ENCODE peak calls at places on chromosomes 1 and 21, in five cellular contexts. Z, G, S, J and R are unnamed samples. For H3K36me3, the result is how much of the 10 kb centered on the place peaks cover.

GRCh38 chr1:226786550-226786949 is 47.5 kb upstream of the ITPKB start:
- DNase-seq in Z (no peak), G (no peak), S (no peak), J (no peak), R (no peak)

GRCh38 chr1:46098043-46098712 is 34.3 kb downstream of the PIK3R3 start:
- DNase-seq in Z (no peak), G (no peak), S (no peak), J (no peak), R (no peak)

GRCh38 chr1:27872802-27873665 is 690 bp downstream of the THEMIS2 start:
- DNase-seq in Z (no peak), G (no peak), S (no peak), J (peak), R (peak)

GRCh38 chr1:193905288-193906085 is 719.1 kb upstream of the B3GALT2 start:
- DNase-seq in Z (no peak), G (no peak), S (no peak), J (no peak), R (no peak)

GRCh38 chr1:5729636-5730145 is 262.5 kb downstream of the NPHP4 start:
- DNase-seq in Z (no peak), G (no peak), S (no peak), J (no peak), R (peak)

GRCh38 chr1:32426489-32427255 is 32.4 kb upstream of the BSDC1 start:
- DNase-seq in Z (peak), G (peak), S (no peak), J (no peak), R (no peak)

GRCh38 chr1:96978867-96979266 is 257.3 kb downstream of the PTBP2 start:
- DNase-seq in Z (no peak), G (no peak), S (no peak), J (no peak), R (no peak)

GRCh38 chr1:162632743-162633326 is 571 bp downstream of the DDR2 start:
- DNase-seq in Z (no peak), G (no peak), S (no peak), J (no peak), R (peak)

GRCh38 chr21:41536076-41536826 is 28.3 kb upstream of the TMPRSS2 start:
- DNase-seq in Z (no peak), G (peak), S (no peak), J (no peak), R (no peak)

GRCh38 chr1:228781801-228782661 is 46.8 kb downstream of the RHOU start:
- DNase-seq in Z (no peak), G (no peak), S (no peak), J (no peak), R (no peak)

GRCh38 chr1:161706116-161706482 is 930 bp upstream of the FCRLA start:
- DNase-seq in Z (no peak), G (no peak), S (no peak), J (no peak), R (no peak)

GRCh38 chr1:209876091-209876800 is 48.5 kb downstream of the UTP25 start:
- DNase-seq in Z (no peak), G (no peak), S (no peak), J (no peak), R (no peak)

GRCh38 chr1:214445846-214446614 is 105.4 kb downstream of the PTPN14 start:
- DNase-seq in Z (no peak), G (no peak), S (no peak), J (no peak), R (no peak)

GRCh38 chr1:41419584-41420295 is 58.5 kb downstream of the FOXO6 start:
- DNase-seq in Z (no peak), G (peak), S (no peak), J (no peak), R (no peak)

GRCh38 chr1:25245809-25246599 is 1.2 kb downstream of the RSRP1 start:
- DNase-seq in Z (no peak), G (no peak), S (no peak), J (no peak), R (no peak)

GRCh38 chr1:10228528-10228927 is 18.2 kb downstream of the KIF1B start:
- DNase-seq in Z (no peak), G (no peak), S (no peak), J (no peak), R (no peak)

GRCh38 chr21:42696026-42696380 is 42.6 kb downstream of the PDE9A start:
- DNase-seq in Z (no peak), G (no peak), S (no peak), J (no peak), R (peak)

GRCh38 chr1:51284487-51284954 is 45.8 kb downstream of the TTC39A start:
- DNase-seq in Z (peak), G (no peak), S (no peak), J (no peak), R (no peak)

GRCh38 chr1:182615468-182616129 is 11.4 kb upstream of the RGS16 start:
- DNase-seq in Z (peak), G (no peak), S (peak), J (no peak), R (peak)

GRCh38 chr1:93078935-93079654 is at the start of gene MTF2:
- DNase-seq in Z (peak), G (peak), S (peak), J (peak), R (peak)

GRCh38 chr1:7667625-7668218 is 103.4 kb upstream of the VAMP3 start:
- DNase-seq in Z (peak), G (peak), S (peak), J (peak), R (peak)

GRCh38 chr1:167666416-167666815 is 36.4 kb downstream of the RCSD1 start:
- DNase-seq in Z (no peak), G (no peak), S (no peak), J (no peak), R (no peak)

GRCh38 chr21:21631961-21632360 is 633.8 kb downstream of the NCAM2 start:
- DNase-seq in Z (no peak), G (no peak), S (no peak), J (no peak), R (no peak)

GRCh38 chr1:65170511-65171142 is 22.6 kb downstream of the AK4 start:
- DNase-seq in Z (no peak), G (peak), S (no peak), J (no peak), R (peak)

GRCh38 chr21:39313457-39314154 is at the start of gene BRWD1:
- DNase-seq in Z (peak), G (peak), S (peak), J (peak), R (peak)

GRCh38 chr1:168396940-168397680 is 116.4 kb downstream of the TBX19 start:
- DNase-seq in Z (no peak), G (no peak), S (no peak), J (no peak), R (no peak)

GRCh38 chr1:89483757-89484077 is 40.9 kb upstream of the LRRC8B start:
- DNase-seq in Z (no peak), G (no peak), S (no peak), J (no peak), R (no peak)

GRCh38 chr1:119947468-119947867 is 51.2 kb upstream of the ADAM30 start:
- DNase-seq in Z (no peak), G (no peak), S (no peak), J (no peak), R (no peak)

GRCh38 chr1:228349701-228350171 is 56.9 kb downstream of the TRIM11 start:
- DNase-seq in Z (peak), G (no peak), S (no peak), J (no peak), R (peak)

GRCh38 chr1:226661965-226662364 is 77.1 kb downstream of the ITPKB start:
- DNase-seq in Z (no peak), G (no peak), S (no peak), J (no peak), R (no peak)

GRCh38 chr1:178682886-178683285 is 42.2 kb upstream of the RALGPS2 start:
- DNase-seq in Z (no peak), G (no peak), S (no peak), J (no peak), R (no peak)

GRCh38 chr1:187338762-187339412 is 510.1 kb downstream of the PLA2G4A start:
- DNase-seq in Z (no peak), G (no peak), S (no peak), J (no peak), R (no peak)

GRCh38 chr1:116569776-116570357 is 959 bp downstream of the CD58 start:
- DNase-seq in Z (peak), G (peak), S (peak), J (no peak), R (peak)

GRCh38 chr1:231515748-231516147 is 12.7 kb upstream of the TSNAX start:
- DNase-seq in Z (no peak), G (no peak), S (no peak), J (no peak), R (no peak)

GRCh38 chr1:155897746-155898145 is 13.4 kb downstream of the RIT1 start:
- DNase-seq in Z (no peak), G (no peak), S (no peak), J (no peak), R (no peak)

GRCh38 chr1:155900161-155900560 is 11.0 kb downstream of the RIT1 start:
- DNase-seq in Z (no peak), G (no peak), S (no peak), J (no peak), R (no peak)

GRCh38 chr1:155904261-155904660 is 6.9 kb downstream of the RIT1 start:
- DNase-seq in Z (no peak), G (no peak), S (no peak), J (no peak), R (no peak)

GRCh38 chr1:155899683-155900082 is 11.5 kb downstream of the RIT1 start:
- DNase-seq in Z (no peak), G (no peak), S (no peak), J (no peak), R (no peak)
- H3K36me3 ChIP-seq in Z (under half), G (under half), S (half or more), J (half or more), R (half or more)

DNA sequence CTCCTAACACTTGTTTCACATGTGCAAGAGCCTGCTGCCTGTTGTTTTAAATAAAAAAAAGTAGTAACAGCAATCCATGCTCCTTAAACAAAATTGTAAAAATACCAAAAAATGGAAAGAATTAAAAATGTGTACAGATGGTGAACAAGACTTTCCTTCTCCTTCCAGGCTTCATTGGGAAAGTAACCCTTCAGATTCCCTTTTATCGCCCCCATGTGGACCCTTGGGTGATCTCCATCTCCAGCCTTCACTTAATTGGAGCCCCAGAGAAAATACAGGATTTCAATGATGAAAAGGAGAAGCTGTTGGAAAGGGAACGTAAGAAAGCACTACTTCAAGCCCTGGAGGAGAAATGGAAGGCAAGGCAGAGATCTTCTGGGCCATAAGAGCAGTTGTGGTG is 14.2 kb downstream of the VPS13D start:
- DNase-seq in Z (no peak), G (no peak), S (no peak), J (peak), R (no peak)
- TF ChIP-seq CTCF in Z (no peak), G (no peak), S (peak), J (peak), R (no peak)

DNA sequence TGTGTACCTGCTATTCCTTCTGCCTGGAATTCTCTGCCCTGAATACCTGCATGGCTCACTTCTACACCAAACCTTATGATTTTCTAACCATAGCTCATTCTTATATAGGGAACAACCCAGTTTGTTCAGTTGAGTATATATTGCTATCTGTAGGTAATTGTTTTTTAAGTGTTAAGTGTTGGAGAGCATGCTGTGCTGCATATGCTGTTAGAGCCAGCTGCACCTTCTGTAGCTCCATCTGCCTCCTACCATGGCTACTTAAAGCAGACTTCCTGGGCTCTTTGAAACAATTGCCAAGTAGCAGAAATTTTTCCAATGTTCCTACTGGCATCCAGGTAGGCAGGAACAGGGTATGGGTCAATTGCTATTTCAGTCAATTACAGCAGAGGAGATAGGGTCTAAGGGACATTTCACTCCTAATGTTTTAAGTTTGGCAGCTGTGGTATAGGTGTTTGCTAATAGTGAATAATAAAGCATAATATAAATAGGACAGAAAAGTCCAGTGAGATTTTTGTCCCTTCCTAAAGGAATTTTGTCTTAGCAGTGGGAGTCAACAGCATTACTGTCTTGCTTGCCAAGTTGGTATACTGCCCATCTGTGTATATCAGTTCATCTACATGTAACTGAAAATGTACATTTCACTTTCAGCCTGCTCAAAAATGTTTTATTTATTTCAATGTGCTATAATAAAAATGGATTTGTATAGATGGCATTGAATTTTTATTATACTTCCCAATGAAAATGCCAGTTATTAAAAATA is 34.0 kb upstream of the C1orf115 start:
- DNase-seq in Z (no peak), G (no peak), S (no peak), J (no peak), R (no peak)
- H3K36me3 ChIP-seq in Z (under half), G (under half), S (under half), J (under half), R (under half)

DNA sequence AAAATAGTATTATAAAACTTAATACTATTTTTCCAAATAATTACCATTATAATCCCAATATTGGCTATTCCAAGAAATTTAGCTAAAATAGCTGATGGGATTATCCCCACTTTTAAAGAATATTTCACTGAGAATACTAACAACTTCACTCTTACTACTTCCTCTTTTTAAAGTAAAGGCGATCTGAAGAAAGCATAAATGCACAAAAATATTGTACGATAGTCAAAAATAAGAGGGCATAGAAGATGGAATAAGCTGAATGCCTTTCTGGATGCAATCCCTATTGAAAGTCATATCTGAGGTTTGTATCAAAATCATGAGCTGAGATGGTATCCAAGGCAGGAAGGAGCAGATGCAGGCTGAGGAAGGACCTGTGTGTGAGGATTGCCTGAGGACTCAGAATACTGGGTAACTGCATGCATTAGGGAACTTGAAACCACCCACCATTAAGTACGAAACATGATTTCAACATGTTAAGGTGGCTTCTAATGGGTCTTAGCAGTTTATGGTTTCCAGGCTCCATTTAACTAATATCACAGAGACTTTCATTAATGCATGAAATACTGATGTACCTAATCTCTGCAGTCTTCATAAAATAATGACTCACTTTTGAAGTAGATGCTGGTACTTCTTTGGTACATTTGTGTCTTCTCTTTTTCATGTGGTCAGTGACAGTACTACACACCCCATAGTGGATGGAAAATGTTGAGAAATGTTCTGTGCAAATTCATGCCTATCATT is 29.6 kb upstream of the RGS1 start:
- DNase-seq in Z (no peak), G (no peak), S (peak), J (no peak), R (no peak)
- TF ChIP-seq CTCF in Z (no peak), G (peak), S (peak), J (no peak), R (no peak)

GRCh38 chr21:10616535-10616934 is 95.2 kb downstream of the TPTE start:
- DNase-seq in Z (no peak), G (no peak), S (no peak), J (no peak), R (no peak)
- H3K36me3 ChIP-seq in Z (under half), G (under half), S (under half), J (under half), R (under half)

GRCh38 chr1:163876546-163876945 is 554.8 kb downstream of the NUF2 start:
- DNase-seq in Z (no peak), G (no peak), S (no peak), J (no peak), R (no peak)

GRCh38 chr1:163875214-163875926 is 553.6 kb downstream of the NUF2 start:
- DNase-seq in Z (no peak), G (no peak), S (no peak), J (no peak), R (peak)

GRCh38 chr1:163875927-163876320 is 554.2 kb downstream of the NUF2 start:
- DNase-seq in Z (no peak), G (no peak), S (no peak), J (no peak), R (no peak)

GRCh38 chr1:163872067-163872466 is 550.3 kb downstream of the NUF2 start:
- DNase-seq in Z (no peak), G (no peak), S (no peak), J (no peak), R (no peak)

DNA sequence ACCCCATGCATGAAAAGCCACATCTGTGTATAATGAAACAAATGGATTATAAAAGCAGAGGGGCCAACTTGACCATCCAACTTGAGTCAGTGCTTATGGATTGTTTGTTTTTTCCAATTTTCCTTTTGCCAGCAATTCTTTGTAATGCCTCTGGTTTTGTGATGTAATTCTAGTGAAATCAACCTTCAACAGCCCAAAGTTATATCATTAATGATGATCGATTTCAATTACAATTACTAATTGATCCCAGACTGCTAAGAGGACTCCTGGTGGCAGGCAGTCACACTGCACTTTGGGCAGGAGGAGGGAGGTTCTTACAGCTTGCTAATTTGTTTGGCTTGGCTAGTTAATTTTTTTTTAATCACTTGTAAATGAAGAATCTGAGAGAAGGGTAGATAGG is 552.3 kb downstream of the NUF2 start:
- DNase-seq in Z (no peak), G (no peak), S (no peak), J (no peak), R (no peak)
- TF ChIP-seq CTCF in Z (no peak), G (no peak), S (peak), J (peak), R (no peak)

GRCh38 chr1:2824999-2825398 is 23.5 kb upstream of the TTC34 start:
- DNase-seq in Z (no peak), G (no peak), S (no peak), J (no peak), R (no peak)
- H3K36me3 ChIP-seq in Z (under half), G (under half), S (under half), J (under half), R (under half)